ENCODE peak calls at places on chromosomes 11 and 22, in nine cellular contexts. S is NCI-H1417, R is KBM-7, Q is neural progenitor cell, G is head of caudate nucleus, Y is astrocyte of the spinal cord, F is HEK293T, Z is NCI-H1930, O is T-helper 2 cell. D is an unnamed sample.

GRCh38 chr22:21745948-21746347 is 10.4 kb upstream of the YPEL1 start:
- DNase-seq in Y (no peak), O (no peak), S (no peak), G (no peak), Z (no peak), Q (no peak), R (no peak), F (no peak), D (no peak)

GRCh38 chr11:121416909-121417567 is 35.1 kb upstream of the SORL1 start:
- DNase-seq in G (peak), Z (no peak), Y (peak), R (peak), O (peak), S (no peak), F (no peak), Q (no peak), D (peak)

GRCh38 chr11:93487032-93487483 is 56.1 kb downstream of the SMCO4 start:
- DNase-seq in Q (no peak), Y (no peak), Z (no peak), F (peak), G (no peak), O (no peak), R (no peak), S (peak), D (no peak)

GRCh38 chr22:36594569-36594968 is 65.6 kb upstream of the EIF3D start:
- DNase-seq in Y (no peak), S (no peak), F (no peak), O (no peak), R (no peak), Z (no peak), G (no peak), Q (no peak), D (no peak)

GRCh38 chr11:12170984-12171383 is 60.6 kb downstream of the MICAL2 start:
- DNase-seq in Z (no peak), F (no peak), O (no peak), Q (no peak), R (no peak), Y (peak), S (no peak), G (no peak), D (no peak)

GRCh38 chr11:129538323-129538722 is 162.7 kb downstream of the BARX2 start:
- DNase-seq in Y (no peak), Z (no peak), O (no peak), S (no peak), G (no peak), Q (no peak), R (no peak), F (no peak), D (no peak)

GRCh38 chr11:102990145-102990544 is 34.6 kb upstream of the MMP13 start:
- DNase-seq in Q (no peak), F (no peak), S (no peak), R (no peak), G (no peak), Y (no peak), Z (no peak), O (no peak), D (no peak)

GRCh38 chr11:9577032-9577431 is 3.6 kb downstream of the WEE1 start:
- DNase-seq in G (no peak), S (no peak), F (no peak), Q (no peak), Z (no peak), O (no peak), Y (no peak), R (no peak), D (no peak)

GRCh38 chr22:21985214-21985613 is 2.6 kb upstream of the TOP3B start:
- DNase-seq in O (no peak), Y (no peak), Z (no peak), R (no peak), S (no peak), G (no peak), Q (no peak), F (no peak), D (no peak)

GRCh38 chr11:121892131-121892681 is 223.8 kb downstream of the BLID start:
- DNase-seq in Q (peak), R (no peak), Z (no peak), O (no peak), Y (peak), G (no peak), F (no peak), S (no peak), D (no peak)

GRCh38 chr11:2881974-2882362 is 3.6 kb downstream of the CDKN1C start:
- DNase-seq in R (no peak), G (no peak), Q (no peak), S (peak), O (no peak), F (no peak), Y (no peak), Z (no peak), D (no peak)

GRCh38 chr11:76672431-76673163 is 2.0 kb upstream of the LRRC32 start:
- DNase-seq in O (peak), Y (no peak), G (no peak), S (no peak), F (no peak), R (peak), Z (no peak), Q (no peak), D (no peak)

GRCh38 chr11:62502030-62502730 is 44.4 kb downstream of the AHNAK start:
- DNase-seq in Q (no peak), S (peak), R (peak), Y (no peak), F (no peak), Z (no peak), G (no peak), O (no peak), D (no peak)

GRCh38 chr11:122743949-122744876 is 88.7 kb downstream of the UBASH3B start:
- DNase-seq in Z (no peak), Q (no peak), F (no peak), R (peak), S (no peak), O (peak), G (no peak), Y (no peak), D (peak)

GRCh38 chr11:15195454-15196200 is 80.9 kb downstream of the INSC start:
- DNase-seq in F (no peak), Q (no peak), Y (no peak), G (no peak), Z (no peak), O (no peak), S (no peak), R (no peak), D (no peak)

GRCh38 chr11:43573233-43573632 is 107.3 kb upstream of the HSD17B12 start:
- DNase-seq in Z (peak), G (no peak), F (peak), O (no peak), Y (no peak), S (peak), R (peak), Q (peak), D (peak)

GRCh38 chr11:102395720-102396358 is 48.8 kb downstream of the BIRC2 start:
- DNase-seq in Q (no peak), R (no peak), S (no peak), F (no peak), O (no peak), G (no peak), Y (no peak), Z (no peak), D (no peak)

GRCh38 chr11:126308271-126308671 is 4.4 kb downstream of the DCPS start:
- DNase-seq in S (no peak), Y (no peak), O (no peak), R (no peak), Z (no peak), F (no peak), G (peak), Q (no peak), D (no peak)

GRCh38 chr22:37138879-37139561 is 10.7 kb downstream of the IL2RB start:
- DNase-seq in F (no peak), R (no peak), G (no peak), Y (no peak), Z (no peak), Q (no peak), S (no peak), O (no peak), D (no peak)

GRCh38 chr11:77188323-77188911 is 60.4 kb downstream of the MYO7A start:
- DNase-seq in R (peak), Y (peak), G (peak), Z (peak), Q (peak), S (peak), F (peak), O (peak), D (peak)

GRCh38 chr22:46574993-46575914 is 37.8 kb upstream of the CELSR1 start:
- DNase-seq in Y (no peak), O (no peak), F (no peak), Q (peak), G (no peak), R (no peak), Z (no peak), S (peak), D (no peak)

GRCh38 chr11:12478743-12479142 is 101.4 kb downstream of the PARVA start:
- DNase-seq in F (no peak), O (no peak), G (no peak), Z (no peak), Y (no peak), Q (no peak), R (no peak), S (no peak), D (no peak)

GRCh38 chr11:83194284-83195175 is 1.0 kb downstream of the ANKRD42 start:
- DNase-seq in F (peak), G (peak), Q (peak), Y (peak), O (peak), S (peak), Z (no peak), R (peak), D (peak)

GRCh38 chr22:43825651-43826050 is 13.5 kb upstream of the EFCAB6 start:
- DNase-seq in S (no peak), Z (no peak), F (no peak), R (no peak), G (no peak), Q (no peak), O (no peak), Y (no peak), D (no peak)

GRCh38 chr22:35567214-35567792 is 26.7 kb downstream of the RASD2 start:
- DNase-seq in F (no peak), R (no peak), Q (no peak), G (no peak), O (no peak), Y (no peak), S (no peak), Z (no peak), D (no peak)

GRCh38 chr11:62505112-62505783 is 41.4 kb downstream of the AHNAK start:
- DNase-seq in Y (no peak), O (no peak), R (no peak), Q (peak), G (peak), F (no peak), Z (no peak), S (no peak), D (no peak)

GRCh38 chr11:65128182-65129145 is 5.9 kb downstream of the SYVN1 start:
- DNase-seq in R (no peak), Q (no peak), F (no peak), Y (no peak), Z (no peak), S (no peak), O (no peak), G (no peak), D (no peak)

GRCh38 chr11:120707098-120707497 is 195.6 kb downstream of the GRIK4 start:
- DNase-seq in Y (peak), R (no peak), S (no peak), Z (no peak), F (no peak), O (no peak), G (no peak), Q (no peak), D (no peak)

GRCh38 chr22:38272373-38273134 is at the start of gene TMEM184B:
- DNase-seq in O (peak), Y (peak), S (peak), F (peak), Z (peak), R (peak), Q (peak), G (peak), D (peak)

GRCh38 chr22:50302564-50302963 is 4.9 kb downstream of the PLXNB2 start:
- DNase-seq in O (no peak), F (no peak), R (no peak), Y (no peak), Z (no peak), G (no peak), Q (no peak), S (peak), D (no peak)

GRCh38 chr11:124872280-124872679 is 7.0 kb downstream of the ROBO3 start:
- DNase-seq in Z (no peak), G (no peak), F (no peak), O (no peak), Q (no peak), R (no peak), S (peak), Y (no peak), D (no peak)

GRCh38 chr11:19995131-19995530 is 165.1 kb downstream of the DBX1 start:
- DNase-seq in Q (no peak), S (no peak), R (no peak), Y (peak), O (no peak), G (no peak), Z (no peak), F (no peak), D (no peak)

GRCh38 chr11:2685566-2686359 is 14.0 kb downstream of the KCNQ1OT1 start:
- DNase-seq in G (no peak), S (no peak), Q (no peak), Y (no peak), Z (no peak), F (no peak), O (no peak), R (no peak), D (no peak)

GRCh38 chr11:109425554-109425953 is 3.6 kb downstream of the C11orf87 start:
- DNase-seq in Q (no peak), Y (no peak), G (peak), R (no peak), F (no peak), Z (no peak), O (no peak), S (peak), D (no peak)

GRCh38 chr22:31488988-31489617 is 539 bp downstream of the EIF4ENIF1 start:
- DNase-seq in O (peak), R (peak), G (peak), Q (peak), F (peak), Z (no peak), Y (peak), S (peak), D (no peak)

GRCh38 chr11:134761926-134762247 is 349.8 kb upstream of the B3GAT1 start:
- DNase-seq in Q (no peak), Z (no peak), S (no peak), O (no peak), Y (no peak), F (no peak), R (no peak), G (no peak), D (no peak)

GRCh38 chr11:75260396-75260795 is 19.8 kb downstream of the TPBGL start:
- DNase-seq in S (no peak), F (no peak), Q (no peak), Y (no peak), G (no peak), R (peak), Z (no peak), O (no peak), D (no peak)

GRCh38 chr11:129283141-129283540 is 91.0 kb upstream of the ARHGAP32 start:
- DNase-seq in F (no peak), R (no peak), O (no peak), Q (no peak), Y (no peak), S (peak), Z (no peak), G (no peak), D (no peak)

GRCh38 chr11:46254135-46254491 is 23.3 kb upstream of the CREB3L1 start:
- DNase-seq in O (no peak), G (no peak), Y (no peak), S (no peak), R (no peak), Z (no peak), F (no peak), Q (no peak), D (no peak)

GRCh38 chr11:59918987-59919589 is 19.1 kb upstream of the OOSP1 start:
- DNase-seq in G (no peak), R (peak), Q (peak), Y (peak), O (no peak), F (peak), S (peak), Z (no peak), D (peak)